ENCODE peak calls at places on chromosome 10, in six cellular contexts. V is stimulated activated CD8-positive, alpha-beta memory T cell treated with anti-CD3 and anti-CD28 coated beads, Interleukin-4, amount 100 ng/mL, for 1 hour; C is breast epithelium; M is mesothelial cell of epicardium; Z is germinal center; B is amniotic stem cell. H is an unnamed sample.

GRCh38 chr10:79404231-79404609 is 41.2 kb downstream of the ZCCHC24 start:
- DNase-seq in V (no peak), C (peak), M (no peak), Z (no peak), B (no peak), H (peak)

GRCh38 chr10:73493781-73494180 is 2.0 kb downstream of the PPP3CB start:
- DNase-seq in V (no peak), C (no peak), M (no peak), Z (no peak), B (peak), H (no peak)

GRCh38 chr10:15068802-15069201 is 19.8 kb downstream of the ACBD7 start:
- DNase-seq in V (no peak), C (no peak), M (no peak), Z (no peak), B (peak), H (no peak)

GRCh38 chr10:132248455-132249231 is 59.1 kb downstream of the STK32C start:
- DNase-seq in V (no peak), C (no peak), M (peak), Z (peak), B (no peak), H (no peak)

GRCh38 chr10:43229208-43230061 is 37.4 kb downstream of the RASGEF1A start:
- DNase-seq in V (no peak), C (no peak), M (peak), Z (no peak), B (no peak), H (no peak)

GRCh38 chr10:15485684-15486316 is 114.7 kb upstream of the FAM171A1 start:
- DNase-seq in V (no peak), C (no peak), M (no peak), Z (no peak), B (peak), H (peak)

GRCh38 chr10:88120075-88120474 is 256.6 kb downstream of the PTEN start:
- DNase-seq in V (no peak), C (no peak), M (no peak), Z (no peak), B (no peak), H (no peak)

GRCh38 chr10:75070478-75071163 is 40.8 kb upstream of the SAMD8 start:
- DNase-seq in V (no peak), C (no peak), M (no peak), Z (no peak), B (no peak), H (no peak)

GRCh38 chr10:133308431-133309110 is at the start of the genes TUBGCP2 and ZNF511:
- DNase-seq in V (peak), C (peak), M (peak), Z (peak), B (peak), H (peak)

GRCh38 chr10:132867801-132868644 is 74.3 kb downstream of the CFAP46 start:
- DNase-seq in V (no peak), C (no peak), M (peak), Z (no peak), B (no peak), H (no peak)

GRCh38 chr10:3126741-3127342 is 45.7 kb downstream of the PITRM1 start:
- DNase-seq in V (no peak), C (peak), M (no peak), Z (no peak), B (no peak), H (no peak)

GRCh38 chr10:107859065-107859464 is 694.6 kb upstream of the SORCS1 start:
- DNase-seq in V (no peak), C (no peak), M (no peak), Z (no peak), B (no peak), H (no peak)

GRCh38 chr10:12707461-12708185 is 293.9 kb downstream of the CCDC3 start:
- DNase-seq in V (no peak), C (no peak), M (no peak), Z (no peak), B (peak), H (peak)

GRCh38 chr10:89798092-89798491 is 96.7 kb downstream of the KIF20B start:
- DNase-seq in V (no peak), C (no peak), M (no peak), Z (no peak), B (no peak), H (no peak)

GRCh38 chr10:84715911-84716310 is 387.5 kb downstream of the CCSER2 start:
- DNase-seq in V (no peak), C (no peak), M (no peak), Z (peak), B (no peak), H (no peak)

GRCh38 chr10:102652170-102652926 is 8.1 kb downstream of the TRIM8 start:
- DNase-seq in V (no peak), C (no peak), M (no peak), Z (peak), B (no peak), H (no peak)

GRCh38 chr10:1201010-1201807 is 145.0 kb downstream of the WDR37 start:
- DNase-seq in V (no peak), C (no peak), M (no peak), Z (no peak), B (no peak), H (no peak)

GRCh38 chr10:58475322-58476277 is 37.1 kb upstream of the BICC1 start:
- DNase-seq in V (no peak), C (no peak), M (no peak), Z (no peak), B (peak), H (no peak)

GRCh38 chr10:6840093-6840763 is 260.2 kb upstream of the PRKCQ start:
- DNase-seq in V (no peak), C (no peak), M (no peak), Z (no peak), B (no peak), H (no peak)

GRCh38 chr10:76736392-76736791 is 901.2 kb downstream of the KCNMA1 start:
- DNase-seq in V (no peak), C (no peak), M (no peak), Z (no peak), B (no peak), H (no peak)

GRCh38 chr10:28578454-28578853 is 45.5 kb downstream of the WAC start:
- DNase-seq in V (no peak), C (no peak), M (no peak), Z (no peak), B (no peak), H (no peak)

GRCh38 chr10:132489053-132489703 is 48.4 kb upstream of the INPP5A start:
- DNase-seq in V (no peak), C (no peak), M (no peak), Z (no peak), B (no peak), H (no peak)

GRCh38 chr10:121501796-121502195 is 96.4 kb downstream of the FGFR2 start:
- DNase-seq in V (no peak), C (no peak), M (no peak), Z (no peak), B (no peak), H (no peak)

GRCh38 chr10:28915989-28916588 is 238.8 kb downstream of the BAMBI start:
- DNase-seq in V (no peak), C (no peak), M (no peak), Z (no peak), B (no peak), H (no peak)

H was measured in AG09319.